ENCODE peak calls at places on chromosomes 1 and 21, in six cellular contexts. One of them, this sample, is unnamed.

GRCh38 chr1:201156819-201157218 is 2.5 kb upstream of the TMEM9 start:
- DNase-seq in NCI-H774: no peak
- DNase-seq in NCI-H1092 treated with DMSO at 0.1 percent for 48 hours: no peak
- DNase-seq in PC-9: no peak
- DNase-seq in CD4-positive, alpha-beta memory T cell: no peak
- DNase-seq in GM04504: no peak
- DNase-seq in this sample: no peak

GRCh38 chr1:62436039-62436465 is 797 bp upstream of the USP1 start:
- DNase-seq in NCI-H1092 treated with DMSO at 0.1 percent for 48 hours: no peak
- DNase-seq in CD4-positive, alpha-beta memory T cell: peak
- DNase-seq in GM04504: no peak
- DNase-seq in PC-9: no peak
- DNase-seq in NCI-H774: no peak
- DNase-seq in this sample: no peak

GRCh38 chr1:26582836-26583460 is 53.4 kb downstream of the RPS6KA1 start:
- DNase-seq in PC-9: no peak
- DNase-seq in CD4-positive, alpha-beta memory T cell: no peak
- DNase-seq in NCI-H774: no peak
- DNase-seq in NCI-H1092 treated with DMSO at 0.1 percent for 48 hours: no peak
- DNase-seq in GM04504: peak
- DNase-seq in this sample: no peak

GRCh38 chr1:90687747-90688146 is 29.4 kb downstream of the BARHL2 start:
- DNase-seq in GM04504: no peak
- DNase-seq in PC-9: no peak
- DNase-seq in NCI-H774: no peak
- DNase-seq in NCI-H1092 treated with DMSO at 0.1 percent for 48 hours: no peak
- DNase-seq in CD4-positive, alpha-beta memory T cell: no peak
- DNase-seq in this sample: no peak

GRCh38 chr1:200885564-200886402 is 8.9 kb upstream of the INAVA start:
- DNase-seq in NCI-H1092 treated with DMSO at 0.1 percent for 48 hours: no peak
- DNase-seq in NCI-H774: no peak
- DNase-seq in PC-9: peak
- DNase-seq in GM04504: no peak
- DNase-seq in CD4-positive, alpha-beta memory T cell: no peak
- DNase-seq in this sample: no peak

GRCh38 chr21:32516729-32517649 is 68.3 kb downstream of the TCP10L start:
- DNase-seq in GM04504: peak
- DNase-seq in CD4-positive, alpha-beta memory T cell: no peak
- DNase-seq in PC-9: peak
- DNase-seq in NCI-H774: no peak
- DNase-seq in NCI-H1092 treated with DMSO at 0.1 percent for 48 hours: no peak
- DNase-seq in this sample: peak

GRCh38 chr1:201500670-201501120 is 6.2 kb downstream of the CSRP1 start:
- DNase-seq in GM04504: no peak
- DNase-seq in CD4-positive, alpha-beta memory T cell: no peak
- DNase-seq in PC-9: no peak
- DNase-seq in NCI-H774: no peak
- DNase-seq in NCI-H1092 treated with DMSO at 0.1 percent for 48 hours: no peak
- DNase-seq in this sample: no peak

GRCh38 chr1:21878009-21878809 is 58.9 kb downstream of the HSPG2 start:
- DNase-seq in NCI-H1092 treated with DMSO at 0.1 percent for 48 hours: no peak
- DNase-seq in CD4-positive, alpha-beta memory T cell: no peak
- DNase-seq in GM04504: no peak
- DNase-seq in NCI-H774: no peak
- DNase-seq in PC-9: no peak
- DNase-seq in this sample: no peak

GRCh38 chr21:15063081-15063820 is 1.5 kb downstream of the NRIP1 start:
- DNase-seq in NCI-H1092 treated with DMSO at 0.1 percent for 48 hours: no peak
- DNase-seq in GM04504: no peak
- DNase-seq in NCI-H774: no peak
- DNase-seq in CD4-positive, alpha-beta memory T cell: no peak
- DNase-seq in PC-9: no peak
- DNase-seq in this sample: no peak

GRCh38 chr1:234887026-234887910 is 241.4 kb downstream of the TOMM20 start:
- DNase-seq in NCI-H774: no peak
- DNase-seq in GM04504: peak
- DNase-seq in PC-9: no peak
- DNase-seq in CD4-positive, alpha-beta memory T cell: no peak
- DNase-seq in NCI-H1092 treated with DMSO at 0.1 percent for 48 hours: no peak
- DNase-seq in this sample: no peak

This sample was measured in astrocyte of the cerebellum.